ENCODE peak calls at places on chromosomes 6 and 20, in ten cellular contexts. G, N, X, U, A, J, Z, K, T and F are unnamed samples.

GRCh38 chr20:57440678-57441509 is 49.7 kb downstream of the RBM38 start:
- DNase-seq in G (no peak), N (peak), X (peak), U (no peak), A (peak), J (no peak), Z (peak), K (no peak), T (peak), F (no peak)

GRCh38 chr6:170082531-170083187 is 208.2 kb downstream of the DLL1 start:
- DNase-seq in G (no peak), N (peak), X (no peak), U (no peak), A (no peak), J (no peak), Z (no peak), K (no peak), T (no peak), F (no peak)

GRCh38 chr6:37503486-37503980 is 3.8 kb upstream of the CCDC167 start:
- DNase-seq in G (peak), N (no peak), X (no peak), U (no peak), A (no peak), J (no peak), Z (no peak), K (no peak), T (no peak), F (no peak)

GRCh38 chr6:17001188-17001587 is 100.7 kb upstream of the STMND1 start:
- DNase-seq in G (no peak), N (no peak), X (peak), U (no peak), A (no peak), J (no peak), Z (peak), K (no peak), T (no peak), F (no peak)

GRCh38 chr6:46772754-46773153 is 20.4 kb upstream of the MEP1A start:
- DNase-seq in G (no peak), N (no peak), X (no peak), U (no peak), A (no peak), J (no peak), Z (peak), K (no peak), T (no peak), F (no peak)

GRCh38 chr6:21946298-21946783 is 350.5 kb downstream of the PRL start:
- DNase-seq in G (no peak), N (no peak), X (peak), U (no peak), A (peak), J (no peak), Z (no peak), K (peak), T (no peak), F (peak)

GRCh38 chr6:135995160-135995898 is 143.8 kb downstream of the PDE7B start:
- DNase-seq in G (no peak), N (no peak), X (peak), U (no peak), A (no peak), J (peak), Z (no peak), K (no peak), T (no peak), F (no peak)

GRCh38 chr6:154937306-154938244 is 57.5 kb upstream of the TIAM2 start:
- DNase-seq in G (no peak), N (peak), X (no peak), U (no peak), A (no peak), J (no peak), Z (peak), K (no peak), T (peak), F (no peak)

GRCh38 chr20:1536893-1537730 is 20.4 kb downstream of the SIRPD start:
- DNase-seq in G (no peak), N (no peak), X (no peak), U (no peak), A (no peak), J (no peak), Z (no peak), K (no peak), T (peak), F (no peak)

GRCh38 chr6:152329640-152330202 is 307.4 kb downstream of the SYNE1 start:
- DNase-seq in G (no peak), N (no peak), X (no peak), U (no peak), A (no peak), J (no peak), Z (no peak), K (no peak), T (no peak), F (no peak)

GRCh38 chr6:18323935-18324707 is 59.8 kb upstream of the DEK start:
- DNase-seq in G (peak), N (no peak), X (peak), U (peak), A (no peak), J (no peak), Z (peak), K (no peak), T (no peak), F (peak)

GRCh38 chr6:151400473-151400872 is 9.1 kb upstream of the ZBTB2 start:
- DNase-seq in G (no peak), N (no peak), X (peak), U (no peak), A (peak), J (no peak), Z (no peak), K (no peak), T (no peak), F (no peak)

GRCh38 chr6:14258695-14259655 is 141.4 kb downstream of the CD83 start:
- DNase-seq in G (no peak), N (peak), X (no peak), U (no peak), A (no peak), J (no peak), Z (peak), K (no peak), T (no peak), F (no peak)

GRCh38 chr6:15073344-15073789 is 172.5 kb upstream of the JARID2 start:
- DNase-seq in G (no peak), N (no peak), X (peak), U (no peak), A (no peak), J (no peak), Z (peak), K (no peak), T (no peak), F (no peak)

GRCh38 chr6:101080597-101080996 is 199.5 kb upstream of the ASCC3 start:
- DNase-seq in G (no peak), N (no peak), X (peak), U (no peak), A (peak), J (no peak), Z (no peak), K (peak), T (no peak), F (no peak)

GRCh38 chr6:34549056-34549803 is 6.9 kb downstream of the SPDEF start:
- DNase-seq in G (no peak), N (no peak), X (no peak), U (no peak), A (no peak), J (no peak), Z (no peak), K (no peak), T (no peak), F (no peak)

GRCh38 chr6:153034139-153034538 is 31.6 kb upstream of the MTRF1L start:
- DNase-seq in G (no peak), N (no peak), X (no peak), U (no peak), A (no peak), J (no peak), Z (no peak), K (no peak), T (no peak), F (no peak)

GRCh38 chr20:49372095-49372734 is 94.4 kb upstream of the ZNFX1 start:
- DNase-seq in G (no peak), N (no peak), X (no peak), U (no peak), A (no peak), J (no peak), Z (no peak), K (no peak), T (no peak), F (no peak)

GRCh38 chr20:17654649-17655285 is 27.3 kb downstream of the RRBP1 start:
- DNase-seq in G (no peak), N (peak), X (peak), U (no peak), A (no peak), J (no peak), Z (peak), K (no peak), T (peak), F (no peak)

GRCh38 chr6:109490708-109491107 is 7.7 kb upstream of the ZBTB24 start:
- DNase-seq in G (no peak), N (no peak), X (no peak), U (no peak), A (no peak), J (no peak), Z (no peak), K (no peak), T (no peak), F (no peak)

GRCh38 chr6:108133594-108134179 is 32.1 kb upstream of the NR2E1 start:
- DNase-seq in G (no peak), N (peak), X (peak), U (peak), A (no peak), J (no peak), Z (peak), K (peak), T (peak), F (no peak)

GRCh38 chr6:163457637-163458561 is 43.4 kb downstream of the QKI start:
- DNase-seq in G (no peak), N (no peak), X (peak), U (no peak), A (peak), J (peak), Z (peak), K (peak), T (no peak), F (peak)

GRCh38 chr20:1946762-1947534 is 46.9 kb downstream of the PDYN start:
- DNase-seq in G (no peak), N (peak), X (no peak), U (no peak), A (no peak), J (no peak), Z (peak), K (no peak), T (peak), F (no peak)

GRCh38 chr20:49775229-49775693 is 37.4 kb upstream of the SLC9A8 start:
- DNase-seq in G (no peak), N (peak), X (peak), U (no peak), A (no peak), J (peak), Z (peak), K (no peak), T (peak), F (peak)

GRCh38 chr6:42860481-42860880 is 18.9 kb upstream of the RPL7L1 start:
- DNase-seq in G (no peak), N (no peak), X (no peak), U (no peak), A (no peak), J (no peak), Z (no peak), K (no peak), T (no peak), F (no peak)

GRCh38 chr6:169409742-169410312 is 156.2 kb upstream of the THBS2 start:
- DNase-seq in G (no peak), N (no peak), X (no peak), U (no peak), A (no peak), J (no peak), Z (no peak), K (no peak), T (no peak), F (no peak)

GRCh38 chr20:43352996-43353395 is 104.7 kb upstream of the SRSF6 start:
- DNase-seq in G (no peak), N (no peak), X (no peak), U (no peak), A (no peak), J (no peak), Z (no peak), K (no peak), T (no peak), F (no peak)

GRCh38 chr6:24858154-24858801 is 59.6 kb upstream of the ARMH2 start:
- DNase-seq in G (peak), N (no peak), X (peak), U (no peak), A (peak), J (no peak), Z (no peak), K (no peak), T (no peak), F (no peak)

GRCh38 chr20:45588800-45589199 is 9.7 kb upstream of the WFDC8 start:
- DNase-seq in G (no peak), N (no peak), X (peak), U (no peak), A (no peak), J (no peak), Z (peak), K (no peak), T (no peak), F (no peak)

GRCh38 chr20:1185316-1185741 is 548 bp upstream of the TMEM74B start:
- DNase-seq in G (no peak), N (no peak), X (peak), U (peak), A (no peak), J (no peak), Z (peak), K (no peak), T (peak), F (no peak)

GRCh38 chr6:170459451-170459850 is 93.7 kb downstream of the PSMB1 start:
- DNase-seq in G (no peak), N (peak), X (peak), U (no peak), A (no peak), J (peak), Z (no peak), K (no peak), T (no peak), F (no peak)

GRCh38 chr6:20563377-20563776 is 29.1 kb downstream of the CDKAL1 start:
- DNase-seq in G (no peak), N (no peak), X (no peak), U (no peak), A (no peak), J (no peak), Z (no peak), K (no peak), T (no peak), F (no peak)

GRCh38 chr6:36780517-36781210 is 58.6 kb downstream of the CPNE5 start:
- DNase-seq in G (no peak), N (no peak), X (no peak), U (no peak), A (no peak), J (no peak), Z (no peak), K (no peak), T (no peak), F (no peak)

GRCh38 chr20:46568570-46569129 is 18.2 kb upstream of the OCSTAMP start:
- DNase-seq in G (no peak), N (no peak), X (peak), U (no peak), A (no peak), J (no peak), Z (no peak), K (no peak), T (no peak), F (peak)

GRCh38 chr20:46194409-46194808 is 76.3 kb downstream of the CD40 start:
- DNase-seq in G (no peak), N (no peak), X (no peak), U (no peak), A (no peak), J (no peak), Z (no peak), K (no peak), T (no peak), F (no peak)

GRCh38 chr6:144364208-144364718 is 79.1 kb downstream of the UTRN start:
- DNase-seq in G (no peak), N (no peak), X (no peak), U (no peak), A (no peak), J (no peak), Z (no peak), K (no peak), T (no peak), F (no peak)

GRCh38 chr6:10771371-10771894 is 23.8 kb downstream of the TMEM14B start:
- DNase-seq in G (no peak), N (no peak), X (no peak), U (no peak), A (no peak), J (no peak), Z (peak), K (no peak), T (no peak), F (no peak)

GRCh38 chr20:50323209-50323608 is 132.6 kb downstream of the CEBPB start:
- DNase-seq in G (no peak), N (peak), X (peak), U (no peak), A (no peak), J (no peak), Z (no peak), K (no peak), T (no peak), F (no peak)

GRCh38 chr6:42337985-42338572 is 113.6 kb downstream of the TRERF1 start:
- DNase-seq in G (no peak), N (no peak), X (no peak), U (no peak), A (no peak), J (no peak), Z (no peak), K (no peak), T (no peak), F (no peak)